ENCODE peak calls at places on chromosomes 12 and 14, in eight cellular contexts. Y is IMR-90, D is lower lobe of right lung, K is HCT116, N is ovary, A is MM.1S, S is fibroblast of lung, I is transverse colon. Z is an unnamed sample. For H3K27me3, the result is how much of the 10 kb centered on the place peaks cover.

GRCh38 chr12:109601557-109601956 is 28.0 kb downstream of the MVK start:
- DNase-seq in Y (no peak), D (no peak), K (no peak), N (no peak), A (no peak), S (no peak), I (no peak), Z (no peak)

GRCh38 chr12:126547905-126548304 is 1482.7 kb downstream of the AACS start:
- DNase-seq in Y (no peak), D (no peak), K (no peak), N (no peak), A (no peak), S (peak), I (no peak), Z (no peak)

GRCh38 chr14:105495990-105496830 is 5.2 kb downstream of the TEDC1 start:
- DNase-seq in Y (no peak), D (peak), K (no peak), N (no peak), A (no peak), S (no peak), I (no peak), Z (peak)

GRCh38 chr12:55676707-55677106 is 31.0 kb downstream of the ITGA7 start:
- DNase-seq in Y (no peak), D (no peak), K (no peak), N (no peak), A (no peak), S (no peak), I (no peak), Z (no peak)

GRCh38 chr12:21539797-21540196 is 13.7 kb downstream of the SPX start:
- DNase-seq in Y (no peak), D (no peak), K (no peak), N (no peak), A (no peak), S (no peak), I (no peak), Z (no peak)

GRCh38 chr12:67519824-67520433 is 128.6 kb upstream of the DYRK2 start:
- DNase-seq in Y (no peak), D (no peak), K (no peak), N (no peak), A (no peak), S (no peak), I (no peak), Z (no peak)

GRCh38 chr14:31897581-31898186 is 179.4 kb upstream of the ARHGAP5 start:
- DNase-seq in Y (no peak), D (no peak), K (no peak), N (no peak), A (no peak), S (no peak), I (peak), Z (no peak)

GRCh38 chr12:80823393-80823792 is 106.7 kb downstream of the MYF5 start:
- DNase-seq in Y (no peak), D (no peak), K (no peak), N (no peak), A (no peak), S (no peak), I (no peak), Z (no peak)

GRCh38 chr12:84435682-84436081 is 476.9 kb downstream of the SLC6A15 start:
- DNase-seq in Y (no peak), D (no peak), K (no peak), N (no peak), A (no peak), S (no peak), I (no peak), Z (no peak)

GRCh38 chr12:100959481-100959880 is 164.9 kb downstream of the ANO4 start:
- DNase-seq in Y (peak), D (no peak), K (peak), N (no peak), A (no peak), S (peak), I (no peak), Z (no peak)

GRCh38 chr12:93019911-93020224 is 90.8 kb upstream of the EEA1 start:
- DNase-seq in Y (no peak), D (no peak), K (no peak), N (peak), A (no peak), S (no peak), I (peak), Z (no peak)

GRCh38 chr12:79983969-79984629 is 49.2 kb upstream of the PPP1R12A start:
- DNase-seq in Y (peak), D (no peak), K (no peak), N (no peak), A (no peak), S (peak), I (no peak), Z (no peak)

GRCh38 chr14:36503771-36504741 is 16.0 kb downstream of the NKX2-1 start:
- DNase-seq in Y (no peak), D (peak), K (no peak), N (no peak), A (no peak), S (no peak), I (no peak), Z (no peak)

GRCh38 chr12:102958830-102959176 is 1.3 kb downstream of the ASCL1 start:
- DNase-seq in Y (no peak), D (no peak), K (no peak), N (no peak), A (no peak), S (no peak), I (no peak), Z (no peak)

GRCh38 chr12:76303365-76303764 is 44.9 kb downstream of the BBS10 start:
- DNase-seq in Y (peak), D (no peak), K (no peak), N (no peak), A (no peak), S (no peak), I (no peak), Z (no peak)

GRCh38 chr14:102510616-102511520 is 1.3 kb upstream of the ANKRD9 start:
- DNase-seq in Y (no peak), D (no peak), K (no peak), N (no peak), A (no peak), S (no peak), I (peak), Z (peak)

GRCh38 chr14:69313176-69313575 is 53.2 kb downstream of the GALNT16 start:
- DNase-seq in Y (no peak), D (no peak), K (no peak), N (no peak), A (no peak), S (peak), I (no peak), Z (no peak)

GRCh38 chr12:2160043-2160442 is 107.3 kb downstream of the CACNA1C start:
- DNase-seq in Y (no peak), D (no peak), K (no peak), N (no peak), A (no peak), S (no peak), I (no peak), Z (no peak)

GRCh38 chr12:125249066-125249824 is 184.0 kb downstream of the AACS start:
- DNase-seq in Y (no peak), D (no peak), K (no peak), N (no peak), A (no peak), S (no peak), I (no peak), Z (no peak)

GRCh38 chr14:33836203-33836894 is 114.5 kb downstream of the EGLN3 start:
- DNase-seq in Y (no peak), D (no peak), K (no peak), N (no peak), A (no peak), S (no peak), I (no peak), Z (no peak)

GRCh38 chr14:24098927-24099813 is 5.1 kb downstream of the PCK2 start:
- DNase-seq in Y (no peak), D (no peak), K (no peak), N (no peak), A (no peak), S (no peak), I (no peak), Z (no peak)

GRCh38 chr12:130557876-130558770 is 158.0 kb downstream of the RIMBP2 start:
- DNase-seq in Y (no peak), D (no peak), K (no peak), N (no peak), A (no peak), S (no peak), I (peak), Z (no peak)

GRCh38 chr12:28574746-28575592 is 384.7 kb downstream of the CCDC91 start:
- DNase-seq in Y (no peak), D (no peak), K (no peak), N (no peak), A (no peak), S (no peak), I (peak), Z (no peak)

GRCh38 chr12:43969882-43970281 is 134.0 kb downstream of the TMEM117 start:
- DNase-seq in Y (peak), D (no peak), K (peak), N (no peak), A (no peak), S (peak), I (no peak), Z (no peak)

GRCh38 chr14:49984419-49984818 is 91.5 kb downstream of the ARF6 start:
- DNase-seq in Y (peak), D (no peak), K (no peak), N (no peak), A (no peak), S (peak), I (no peak), Z (no peak)

GRCh38 chr12:11693626-11694025 is 44.2 kb downstream of the ETV6 start:
- DNase-seq in Y (no peak), D (no peak), K (no peak), N (no peak), A (no peak), S (no peak), I (no peak), Z (no peak)

GRCh38 chr14:76904740-76905569 is 78.7 kb downstream of the LRRC74A start:
- DNase-seq in Y (peak), D (peak), K (peak), N (no peak), A (peak), S (peak), I (peak), Z (peak)

GRCh38 chr12:131853832-131854797 is 25.9 kb downstream of the MMP17 start:
- DNase-seq in Y (no peak), D (no peak), K (no peak), N (no peak), A (no peak), S (no peak), I (no peak), Z (no peak)
- H3K27me3 ChIP-seq in Y (under half), D (under half), K (under half), N (under half), A (under half), S (under half), I (under half), Z (under half)

GRCh38 chr14:84686550-84686949 is 843.4 kb upstream of the FLRT2 start:
- DNase-seq in Y (no peak), D (no peak), K (no peak), N (no peak), A (no peak), S (peak), I (no peak), Z (no peak)
- TF ChIP-seq CTCF in Y (no peak), D (no peak), K (no peak), N (no peak), A (no peak), S (no peak), I (no peak), Z (no peak)

DNA sequence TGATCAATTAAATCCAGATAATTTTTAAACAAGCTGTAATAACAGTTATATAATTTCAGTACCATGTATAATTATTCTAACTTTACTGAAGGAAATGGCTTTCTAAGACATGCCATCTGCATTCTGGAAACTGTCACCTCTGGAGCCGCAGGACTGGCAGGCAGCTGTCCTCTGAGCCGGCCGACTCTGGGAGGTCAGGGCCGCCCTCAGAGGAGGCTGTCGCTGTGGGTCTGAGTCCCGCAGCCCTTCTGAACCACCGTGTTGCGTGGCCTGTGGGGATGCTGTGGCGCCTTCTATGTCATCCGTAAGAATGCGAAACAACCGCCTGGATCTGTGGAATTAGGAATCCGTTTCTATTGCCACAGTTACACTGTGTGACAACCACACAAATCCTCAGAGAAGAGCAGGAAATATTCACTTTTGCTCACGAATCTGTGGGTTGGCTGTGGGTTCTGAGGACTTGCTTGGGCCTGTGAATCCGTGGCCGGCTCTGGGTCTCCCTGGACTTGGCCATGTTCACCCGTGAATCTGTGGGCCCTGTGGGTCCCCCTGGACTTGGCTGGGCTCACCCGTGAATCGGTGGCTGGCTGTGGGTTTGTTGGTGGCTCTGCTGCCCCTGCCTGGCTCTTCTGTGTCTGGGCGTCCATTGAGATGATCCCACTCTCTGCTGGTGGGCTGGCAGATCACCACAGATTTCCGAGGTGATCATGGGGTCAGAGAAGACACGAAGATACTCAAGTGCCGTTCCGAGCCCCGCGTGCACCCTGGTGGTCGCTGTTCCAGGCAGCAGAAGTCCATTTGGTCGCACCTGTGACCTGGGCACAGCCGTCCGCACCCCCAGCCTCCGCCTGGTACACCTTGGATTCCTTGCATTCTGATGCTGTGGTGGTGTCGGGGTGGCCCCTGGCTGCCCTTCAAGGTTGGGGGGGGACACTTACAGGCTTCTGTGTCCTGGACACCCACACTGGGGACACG is 17.4 kb upstream of the GALNT9 start:
- DNase-seq in Y (no peak), D (no peak), K (no peak), N (no peak), A (no peak), S (no peak), I (no peak), Z (no peak)
- H3K27me3 ChIP-seq in Y (under half), D (under half), K (under half), N (under half), A (under half), S (under half), I (under half), Z (under half)

GRCh38 chr14:63543826-63544320 is 696 bp upstream of the PPP2R5E start:
- DNase-seq in Y (no peak), D (no peak), K (no peak), N (no peak), A (no peak), S (no peak), I (no peak), Z (no peak)

GRCh38 chr14:63543000-63543825 is at the start of gene PPP2R5E:
- DNase-seq in Y (peak), D (peak), K (peak), N (peak), A (peak), S (peak), I (peak), Z (peak)

GRCh38 chr14:63545431-63545830 is 2.3 kb upstream of the PPP2R5E start:
- DNase-seq in Y (no peak), D (no peak), K (no peak), N (no peak), A (no peak), S (no peak), I (no peak), Z (no peak)

GRCh38 chr14:63542231-63542999 is 762 bp downstream of the PPP2R5E start:
- DNase-seq in Y (no peak), D (peak), K (no peak), N (no peak), A (no peak), S (peak), I (peak), Z (peak)

GRCh38 chr14:63544641-63545234 is 1.6 kb upstream of the PPP2R5E start:
- DNase-seq in Y (peak), D (no peak), K (no peak), N (no peak), A (peak), S (peak), I (no peak), Z (no peak)
- TF ChIP-seq CTCF in Y (peak), D (peak), K (peak), N (peak), A (peak), S (peak), I (peak), Z (peak)